ENCODE peak calls at places on chromosomes 13 and 19, in seven cellular contexts. Y is fibroblast of lung, K is heart right ventricle, B is AG04449, S is A549, E is PC-9, Q is GM12878. A is an unnamed sample.

GRCh38 chr13:20711301-20712044 is 8.0 kb downstream of the IL17D start:
- DNase-seq in B (no peak), Y (no peak), K (no peak), Q (no peak), E (no peak), S (peak; percentile 22), A (no peak)

GRCh38 chr13:113584205-113584869 is at the start of gene TFDP1:
- DNase-seq in B (no peak), Q (peak; percentile 63), S (peak; percentile 75), E (peak; percentile 81), Y (peak; percentile 82), K (peak; percentile 66), A (peak; percentile 11)

GRCh38 chr13:24644051-24644450 is 36.2 kb upstream of the ATP12A start:
- DNase-seq in B (peak; percentile 4), E (no peak), S (no peak), Y (peak; percentile 72), K (no peak), Q (no peak), A (no peak)

GRCh38 chr19:31528261-31528660 is 179.0 kb upstream of the TSHZ3 start:
- DNase-seq in B (no peak), K (no peak), Y (no peak), E (no peak), Q (no peak), S (no peak), A (no peak)

GRCh38 chr19:48338802-48339660 is 13.7 kb downstream of the EMP3 start:
- DNase-seq in B (no peak), Y (no peak), Q (no peak), K (no peak), E (no peak), S (no peak), A (no peak)

GRCh38 chr19:45526143-45526542 is 18.9 kb downstream of the VASP start:
- DNase-seq in B (no peak), S (peak; percentile 88), Y (peak; percentile 58), Q (no peak), E (peak; percentile 72), K (peak; percentile 73), A (no peak)

GRCh38 chr19:52170863-52171320 is 529 bp downstream of the ZNF836 start:
- DNase-seq in K (peak; percentile 18), S (no peak), Q (no peak), B (no peak), E (no peak), Y (no peak), A (no peak)

GRCh38 chr13:97122381-97122996 is 99.6 kb upstream of the MBNL2 start:
- DNase-seq in Y (peak; percentile 66), Q (no peak), K (no peak), E (peak; percentile 96), B (no peak), S (no peak), A (no peak)

GRCh38 chr13:86960876-86961275 is 710.3 kb upstream of the SLITRK5 start:
- DNase-seq in K (no peak), Q (no peak), E (no peak), Y (peak; percentile 73), S (no peak), B (no peak), A (no peak)

GRCh38 chr13:29566864-29567263 is 28.6 kb downstream of the SLC7A1 start:
- DNase-seq in E (no peak), S (no peak), K (no peak), B (no peak), Y (no peak), Q (no peak), A (no peak)

GRCh38 chr19:3722443-3723109 is 14.4 kb downstream of the TJP3 start:
- DNase-seq in K (no peak), Y (no peak), Q (no peak), S (no peak), E (peak; percentile 70), B (no peak), A (no peak)

GRCh38 chr13:70107125-70107497 is 515 bp upstream of the ATXN8OS start:
- DNase-seq in E (no peak), K (no peak), S (no peak), B (no peak), Q (no peak), Y (no peak), A (no peak)

GRCh38 chr19:10918359-10918758 is 10.1 kb downstream of the YIPF2 start:
- DNase-seq in S (no peak), E (peak; percentile 9), Q (no peak), K (no peak), B (no peak), Y (no peak), A (no peak)

GRCh38 chr19:32555786-32556185 is 25.2 kb upstream of the PDCD5 start:
- DNase-seq in E (no peak), Y (no peak), K (no peak), Q (no peak), S (no peak), B (no peak), A (no peak)

GRCh38 chr19:32550666-32551065 is 30.3 kb upstream of the PDCD5 start:
- DNase-seq in Q (no peak), B (no peak), S (no peak), E (no peak), Y (no peak), K (no peak), A (no peak)
- TF ChIP-seq CTCF in Q (no peak), B (no peak), S (no peak), E (no peak), Y (no peak), K (no peak), A (no peak)

GRCh38 chr19:32886241-32886640 is 16.7 kb upstream of the SLC7A9 start:
- DNase-seq in B (no peak), S (no peak), Y (no peak), K (no peak), Q (no peak), E (no peak), A (no peak)

GRCh38 chr19:32890326-32890725 is 20.8 kb upstream of the SLC7A9 start:
- DNase-seq in Y (no peak), S (no peak), Q (no peak), K (no peak), B (no peak), E (no peak), A (no peak)

GRCh38 chr19:32889137-32889934 is 19.8 kb upstream of the SLC7A9 start:
- DNase-seq in Y (no peak), K (no peak), E (no peak), S (no peak), Q (no peak), B (no peak), A (no peak)

GRCh38 chr19:32890841-32891240 is 21.3 kb upstream of the SLC7A9 start:
- DNase-seq in B (no peak), S (no peak), E (no peak), Q (no peak), Y (no peak), K (no peak), A (no peak)

GRCh38 chr19:32887572-32887971 is 18.0 kb upstream of the SLC7A9 start:
- DNase-seq in E (no peak), K (no peak), B (no peak), Q (no peak), Y (no peak), S (no peak), A (no peak)
- H3K4me3 ChIP-seq in E (no peak overlapping the region), K (no peak overlapping the region), B (no peak overlapping the region), Q (no peak overlapping the region), Y (no peak overlapping the region), S (no peak overlapping the region), A (no peak overlapping the region)

GRCh38 chr13:36840718-36841250 is 21.8 kb downstream of the RFXAP start:
- DNase-seq in K (no peak), Q (no peak), S (no peak), B (no peak), Y (no peak), E (no peak), A (no peak)

GRCh38 chr13:36837354-36838092 is 18.5 kb downstream of the RFXAP start:
- DNase-seq in K (peak; percentile 13), Y (no peak), S (no peak), Q (no peak), E (no peak), B (no peak), A (no peak)

GRCh38 chr13:36839281-36839680 is 20.3 kb downstream of the RFXAP start:
- DNase-seq in Y (no peak), Q (no peak), E (no peak), S (no peak), K (no peak), B (no peak), A (no peak)

GRCh38 chr13:36839981-36840380 is 21.0 kb downstream of the RFXAP start:
- DNase-seq in Y (no peak), K (no peak), S (no peak), Q (no peak), E (no peak), B (no peak), A (no peak)

DNA sequence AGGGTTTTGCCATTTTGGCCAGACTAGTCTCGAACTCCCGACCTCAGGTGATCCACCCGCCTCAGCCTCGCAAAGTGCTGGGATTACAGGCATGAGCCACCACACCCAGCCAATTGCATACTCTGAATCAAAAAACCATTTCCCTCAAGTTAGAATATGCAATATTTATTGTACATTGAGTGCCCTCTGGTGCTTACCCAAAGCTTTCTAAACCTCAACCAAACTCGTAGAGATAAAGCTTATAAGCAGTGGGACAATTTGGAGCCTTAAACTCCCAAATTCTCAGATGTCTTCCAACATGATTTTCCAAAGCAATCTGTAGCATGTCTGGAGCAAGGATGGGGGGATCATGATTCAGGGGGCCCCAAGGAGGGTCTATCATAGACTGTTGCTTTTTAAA is 22.4 kb downstream of the RFXAP start:
- DNase-seq in B (no peak), Q (no peak), Y (peak; percentile 19), E (no peak), S (no peak), K (no peak), A (no peak)
- TF ChIP-seq CTCF in B (no peak), Q (no peak), Y (peak; percentile 9), E (peak; percentile 21), S (no peak), K (no peak), A (peak; percentile 14)

DNA sequence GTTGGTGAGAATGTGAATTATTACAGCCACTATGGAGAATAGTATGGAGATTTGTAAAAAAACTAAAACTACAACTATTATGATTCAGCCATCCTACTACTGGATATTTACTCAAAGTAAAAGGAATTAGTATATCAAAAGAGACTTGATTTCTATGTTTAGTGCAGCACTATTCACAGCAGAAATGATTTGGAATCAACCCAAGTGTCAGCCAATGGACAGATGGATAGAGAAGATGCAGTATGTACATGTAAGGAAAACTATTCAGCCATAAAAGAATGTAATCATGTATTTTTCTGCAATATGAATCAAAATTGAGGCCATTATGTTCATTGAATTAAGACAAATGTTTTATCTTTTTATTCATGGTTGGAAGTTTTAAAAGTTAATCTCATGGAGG is 1705.5 kb downstream of the SLITRK1 start:
- DNase-seq in E (no peak), K (no peak), Q (no peak), Y (no peak), B (no peak), S (no peak), A (no peak)
- H3K4me3 ChIP-seq in E (no peak overlapping the region), K (no peak overlapping the region), Q (no peak overlapping the region), Y (no peak overlapping the region), B (no peak overlapping the region), S (no peak overlapping the region), A (no peak overlapping the region)

A was measured in AG09309.